ENCODE peak calls at places on chromosomes 4 and X, in six cellular contexts. K, N, L, D, R and F are unnamed samples.
A peak's percentile ranks its signal among the peaks of the same experiment; 100 is the strongest.

GRCh38 chr4:162010362-162010761 is 153.4 kb downstream of the FSTL5 start:
- DNase-seq in K (no peak), N (no peak), L (no peak), D (no peak), R (no peak), F (no peak)

GRCh38 chrX:44035576-44035975 is 62.4 kb upstream of the NDP start:
- DNase-seq in K (no peak), N (no peak), L (no peak), D (no peak), R (no peak), F (no peak)

GRCh38 chr4:90099795-90100194 is 27.4 kb upstream of the CCSER1 start:
- DNase-seq in K (no peak), N (no peak), L (no peak), D (peak; percentile 30), R (peak; percentile 32), F (no peak)

GRCh38 chrX:129665916-129666644 is 11.3 kb upstream of the APLN start:
- DNase-seq in K (no peak), N (no peak), L (peak; percentile 75), D (no peak), R (peak; percentile 72), F (no peak)

GRCh38 chr4:7651461-7651921 is 216.8 kb upstream of the PSAPL1 start:
- DNase-seq in K (peak; percentile 84), N (no peak), L (peak; percentile 19), D (no peak), R (peak; percentile 58), F (no peak)

GRCh38 chrX:23008431-23009099 is 8.8 kb downstream of the DDX53 start:
- DNase-seq in K (no peak), N (peak; percentile 9), L (peak; percentile 39), D (no peak), R (peak; percentile 53), F (peak; percentile 22)

GRCh38 chr4:165905405-165906027 is 32.5 kb downstream of the TLL1 start:
- DNase-seq in K (no peak), N (no peak), L (no peak), D (no peak), R (no peak), F (no peak)

GRCh38 chr4:95636061-95636460 is 87.3 kb upstream of the UNC5C start:
- DNase-seq in K (no peak), N (no peak), L (no peak), D (no peak), R (no peak), F (no peak)

GRCh38 chr4:168723020-168723419 is 226.2 kb downstream of the PALLD start:
- DNase-seq in K (no peak), N (no peak), L (peak; percentile 75), D (no peak), R (peak; percentile 83), F (no peak)

GRCh38 chr4:156729416-156729815 is 242.2 kb downstream of the PDGFC start:
- DNase-seq in K (no peak), N (no peak), L (no peak), D (no peak), R (no peak), F (no peak)

GRCh38 chr4:155819066-155819465 is 47.0 kb downstream of the ASIC5 start:
- DNase-seq in K (peak; percentile 41), N (no peak), L (no peak), D (no peak), R (no peak), F (no peak)

GRCh38 chr4:138910201-138910913 is 105.2 kb upstream of the NOCT start:
- DNase-seq in K (no peak), N (no peak), L (peak; percentile 55), D (no peak), R (peak; percentile 60), F (no peak)

GRCh38 chr4:117773067-117773946 is 261.0 kb upstream of the NDST3 start:
- DNase-seq in K (no peak), N (no peak), L (no peak), D (no peak), R (no peak), F (no peak)

GRCh38 chr4:145934434-145935047 is 4.1 kb downstream of the ZNF827 start:
- DNase-seq in K (no peak), N (peak; percentile 17), L (no peak), D (no peak), R (no peak), F (no peak)
- H3K4me3 ChIP-seq in K (no peak overlapping the region), N (peak overlapping the region; percentile 62), L (no peak overlapping the region), D (no peak overlapping the region), R (no peak overlapping the region), F (no peak overlapping the region)

DNA sequence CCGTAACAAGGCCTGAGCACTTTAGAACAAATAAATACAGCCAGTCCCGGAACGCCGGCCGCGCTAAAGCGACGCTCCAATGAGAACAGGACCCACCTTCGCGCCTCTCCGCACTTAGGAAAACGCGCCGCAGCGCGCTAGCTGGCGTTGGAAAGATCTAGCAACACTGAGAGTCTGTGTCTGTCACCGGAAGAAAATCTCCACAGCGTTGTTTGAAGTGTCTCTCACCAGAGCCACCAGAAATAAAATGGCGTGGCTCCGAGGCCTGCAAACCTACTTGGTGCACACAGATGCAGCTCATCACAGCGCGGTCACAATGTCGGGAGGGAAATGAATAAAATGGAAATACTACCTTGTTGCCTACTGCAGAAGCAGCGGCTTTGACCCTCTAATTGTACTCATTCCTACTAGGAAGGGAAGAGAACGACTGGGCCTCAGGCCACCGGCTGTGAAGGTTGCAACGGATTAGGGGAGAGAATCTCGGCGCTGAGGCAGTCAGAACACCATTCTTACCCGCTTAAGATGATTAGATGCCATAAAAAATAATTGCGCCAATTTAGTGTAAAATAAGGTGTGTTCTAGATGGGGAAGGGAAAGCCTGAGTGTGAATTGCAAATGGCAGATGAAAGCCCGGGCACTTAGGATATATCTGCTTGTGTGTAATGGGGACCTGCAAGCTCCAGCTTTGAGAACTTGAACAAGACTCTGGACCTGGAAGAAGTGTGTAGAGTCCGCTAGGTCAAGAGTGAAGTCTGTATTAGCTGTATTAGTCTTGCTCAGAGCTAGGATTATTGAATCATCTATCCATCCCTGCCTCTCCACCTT is 4.5 kb downstream of the NEUROG2 start:
- DNase-seq in K (no peak), N (no peak), L (no peak), D (no peak), R (no peak), F (no peak)
- H3K4me3 ChIP-seq in K (no peak overlapping the region), N (no peak overlapping the region), L (no peak overlapping the region), D (no peak overlapping the region), R (no peak overlapping the region), F (no peak overlapping the region)

GRCh38 chrX:52933213-52933612 is 25.1 kb downstream of the FAM156A start:
- DNase-seq in K (no peak), N (no peak), L (no peak), D (no peak), R (no peak), F (no peak)

GRCh38 chrX:52934704-52935468 is 23.4 kb downstream of the FAM156A start:
- DNase-seq in K (peak; percentile 98), N (peak; percentile 96), L (peak; percentile 96), D (peak; percentile 95), R (peak; percentile 98), F (peak; percentile 90)

DNA sequence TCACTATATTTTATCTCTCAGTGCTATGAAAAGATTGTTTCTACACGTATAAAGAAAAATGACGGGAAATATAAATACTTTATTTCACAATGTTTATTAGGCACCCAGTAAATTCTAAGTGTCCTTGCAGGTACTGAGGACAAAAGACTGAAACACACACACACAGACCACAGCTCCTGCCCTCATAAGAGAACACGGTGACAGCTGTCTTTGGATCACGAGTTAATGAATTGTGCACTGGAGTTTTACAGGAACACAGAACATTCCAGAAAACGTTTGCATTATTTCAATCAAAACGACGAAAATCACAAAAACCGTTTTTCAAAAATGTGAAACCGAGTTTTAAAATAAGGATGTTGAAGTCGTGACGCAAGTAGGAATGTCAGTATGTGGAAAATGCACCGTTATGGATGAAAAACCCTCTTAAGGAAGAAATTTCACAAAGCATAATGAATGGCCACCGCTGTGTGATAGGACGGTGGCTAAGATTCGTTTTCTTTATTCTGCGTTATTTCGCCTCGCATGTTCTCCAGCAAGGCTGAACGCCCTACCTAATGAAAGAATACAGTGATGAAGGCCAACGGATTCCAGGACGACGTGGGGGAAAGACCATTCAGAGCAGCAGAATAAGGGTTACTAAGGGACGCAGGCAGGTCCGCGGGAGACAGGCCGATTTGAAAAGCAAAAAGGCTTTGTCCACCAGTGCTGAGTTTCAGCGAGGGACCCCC is 24.2 kb downstream of the FAM156A start:
- DNase-seq in K (no peak), N (no peak), L (no peak), D (no peak), R (no peak), F (no peak)
- H3K4me3 ChIP-seq in K (peak overlapping the region; percentile 75), N (peak overlapping the region; percentile 84), L (peak overlapping the region; percentile 57), D (peak overlapping the region; percentile 59), R (peak overlapping the region; percentile 70), F (peak overlapping the region; percentile 68)

GRCh38 chrX:155779831-155780230 is 101.3 kb upstream of the VAMP7 start:
- DNase-seq in K (no peak), N (no peak), L (no peak), D (no peak), R (no peak), F (no peak)
- H3K4me3 ChIP-seq in K (no peak overlapping the region), N (no peak overlapping the region), L (no peak overlapping the region), D (no peak overlapping the region), R (no peak overlapping the region), F (no peak overlapping the region)